ENCODE peak calls at places on chromosomes 13 and 19, in four cellular contexts. R is tibial nerve, W is AG04450, I is heart right ventricle. C is an unnamed sample.

GRCh38 chr13:58165617-58166016 is 534.1 kb downstream of the PCDH17 start:
- DNase-seq in W (no peak), R (no peak), I (no peak), C (no peak)

GRCh38 chr13:56332671-56333070 is 808.0 kb upstream of the PRR20A start:
- DNase-seq in R (no peak), W (no peak), I (no peak), C (no peak)

GRCh38 chr13:74070065-74070464 is 64.1 kb downstream of the KLF12 start:
- DNase-seq in I (no peak), R (no peak), W (no peak), C (no peak)

GRCh38 chr13:30846844-30847243 is 59.2 kb upstream of the MEDAG start:
- DNase-seq in R (no peak), I (no peak), W (no peak), C (no peak)

GRCh38 chr13:23715092-23715761 is 145.0 kb downstream of the TNFRSF19 start:
- DNase-seq in W (no peak), R (no peak), I (no peak), C (no peak)

GRCh38 chr13:48560657-48561337 is 27.9 kb upstream of the RCBTB2 start:
- DNase-seq in I (no peak), W (no peak), R (no peak), C (no peak)

GRCh38 chr13:25982908-25983307 is 68.9 kb downstream of the SHISA2 start:
- DNase-seq in W (no peak), R (no peak), I (no peak), C (no peak)

GRCh38 chr19:2171349-2172145 is 7.8 kb downstream of the DOT1L start:
- DNase-seq in W (no peak), I (peak; percentile 58), R (no peak), C (peak; percentile 62)

GRCh38 chr19:6767357-6768235 is at the start of gene SH2D3A:
- DNase-seq in W (no peak), I (peak; percentile 41), R (no peak), C (peak; percentile 98)

GRCh38 chr13:48902421-48902820 is 73.3 kb upstream of the FNDC3A start:
- DNase-seq in I (no peak), R (no peak), W (no peak), C (no peak)

GRCh38 chr13:35983206-35983605 is 148.0 kb downstream of the DCLK1 start:
- DNase-seq in R (no peak), I (no peak), W (no peak), C (no peak)
- H3K27ac ChIP-seq in R (no peak overlapping the region), I (no peak overlapping the region), W (no peak overlapping the region), C (no peak overlapping the region)

GRCh38 chr19:14871619-14872230 is 14.2 kb downstream of the OR7A17 start:
- DNase-seq in I (no peak), W (no peak), R (no peak), C (no peak)
- TF ChIP-seq CTCF in I (peak; percentile 51), W (peak; percentile 51), R (peak; percentile 34), C (peak; percentile 30)

DNA sequence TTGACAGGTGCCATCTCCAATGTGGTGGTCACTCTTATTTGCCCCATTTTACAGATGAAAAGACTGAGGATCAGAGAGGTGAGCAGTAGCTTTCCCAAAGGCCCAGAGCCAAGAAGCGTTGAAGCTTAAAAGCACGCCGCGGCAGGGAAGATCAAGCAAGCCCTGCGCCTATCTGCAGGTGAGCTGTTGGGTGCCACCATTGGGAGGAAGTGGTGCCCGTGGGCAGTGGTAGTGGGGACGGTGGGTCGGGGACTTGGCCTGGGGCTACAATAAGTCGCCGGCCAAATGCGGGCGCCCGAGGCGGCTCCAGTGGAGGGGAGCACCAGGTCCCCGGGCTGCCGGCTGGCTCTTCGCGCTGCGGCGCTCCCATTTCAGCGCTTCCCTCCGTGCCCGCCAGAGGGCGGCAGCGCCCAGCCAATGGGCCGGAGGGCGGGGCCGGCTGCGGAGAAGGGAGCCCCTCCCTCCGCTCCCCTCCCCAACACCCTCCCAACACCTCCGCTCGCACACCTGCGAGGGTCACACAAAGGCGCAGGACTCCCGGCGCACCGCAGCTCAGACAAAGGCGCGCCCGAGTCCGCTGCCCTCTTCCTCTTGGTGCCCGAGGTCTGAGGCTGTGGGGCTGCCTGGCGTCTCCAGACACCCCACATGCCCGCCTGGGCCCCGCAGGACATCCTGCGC is 744 bp upstream of the POU2F2 start:
- DNase-seq in W (no peak), R (peak; percentile 51), I (peak; percentile 32), C (peak; percentile 79)
- H3K27ac ChIP-seq in W (no peak overlapping the region), R (no peak overlapping the region), I (no peak overlapping the region), C (no peak overlapping the region)

GRCh38 chr13:110683203-110683883 is 22.6 kb downstream of the CARS2 start:
- DNase-seq in W (no peak), R (no peak), I (no peak), C (no peak)
- TF ChIP-seq CTCF in W (peak; percentile 45), R (peak; percentile 50), I (peak; percentile 36), C (peak; percentile 25)

GRCh38 chr19:45515081-45515624 is 7.9 kb downstream of the VASP start:
- DNase-seq in W (no peak), R (peak; percentile 56), I (peak; percentile 65), C (peak; percentile 64)

GRCh38 chr19:45511074-45511473 is 3.8 kb downstream of the VASP start:
- DNase-seq in I (no peak), R (no peak), W (no peak), C (no peak)

GRCh38 chr19:45515807-45516401 is 8.6 kb downstream of the VASP start:
- DNase-seq in I (no peak), R (no peak), W (no peak), C (peak; percentile 77)

GRCh38 chr19:45514376-45515051 is 7.2 kb downstream of the VASP start:
- DNase-seq in I (no peak), R (no peak), W (no peak), C (peak; percentile 92)

DNA sequence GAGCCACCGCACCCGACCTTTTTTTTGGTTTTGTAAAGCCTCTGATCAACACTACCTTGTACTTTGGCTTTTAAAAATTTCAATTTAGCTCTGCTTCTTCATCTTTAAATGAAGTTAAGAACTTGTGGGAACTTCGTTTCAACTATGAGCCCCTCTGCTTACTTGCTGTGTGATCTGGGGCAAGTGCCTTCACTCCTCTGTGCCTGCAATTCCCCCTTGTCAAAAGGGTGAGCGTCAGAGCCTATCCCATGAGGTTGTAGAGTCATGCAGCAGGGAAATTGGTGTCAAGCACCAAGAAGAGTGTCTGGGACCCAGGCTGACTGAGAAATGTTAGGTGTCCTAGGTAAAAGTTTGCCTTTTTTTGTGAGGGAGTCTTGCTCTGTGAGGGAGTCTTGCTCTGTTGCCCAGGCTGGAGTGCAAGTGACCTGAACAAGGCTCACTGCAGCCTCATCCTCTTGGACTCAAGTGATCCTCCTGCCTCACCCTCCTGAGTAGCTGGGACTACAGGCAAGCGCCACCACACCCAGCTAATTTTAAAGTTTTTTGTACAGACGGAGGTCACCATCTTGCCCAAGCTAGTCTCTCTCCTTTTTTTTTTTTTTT is 5.7 kb downstream of the VASP start:
- DNase-seq in W (no peak), R (no peak), I (no peak), C (no peak)
- H3K27ac ChIP-seq in W (no peak overlapping the region), R (no peak overlapping the region), I (no peak overlapping the region), C (peak overlapping the region; percentile 100)

GRCh38 chr19:13238891-13239534 is 88.8 kb downstream of the IER2 start:
- DNase-seq in R (no peak), W (no peak), I (no peak), C (no peak)

GRCh38 chr19:13240312-13241022 is 90.3 kb downstream of the IER2 start:
- DNase-seq in W (no peak), R (no peak), I (no peak), C (no peak)

GRCh38 chr19:13243971-13244370 is 93.8 kb downstream of the IER2 start:
- DNase-seq in R (no peak), I (no peak), W (no peak), C (no peak)

GRCh38 chr19:13244920-13245319 is 94.7 kb downstream of the IER2 start:
- DNase-seq in I (no peak), W (no peak), R (no peak), C (no peak)

DNA sequence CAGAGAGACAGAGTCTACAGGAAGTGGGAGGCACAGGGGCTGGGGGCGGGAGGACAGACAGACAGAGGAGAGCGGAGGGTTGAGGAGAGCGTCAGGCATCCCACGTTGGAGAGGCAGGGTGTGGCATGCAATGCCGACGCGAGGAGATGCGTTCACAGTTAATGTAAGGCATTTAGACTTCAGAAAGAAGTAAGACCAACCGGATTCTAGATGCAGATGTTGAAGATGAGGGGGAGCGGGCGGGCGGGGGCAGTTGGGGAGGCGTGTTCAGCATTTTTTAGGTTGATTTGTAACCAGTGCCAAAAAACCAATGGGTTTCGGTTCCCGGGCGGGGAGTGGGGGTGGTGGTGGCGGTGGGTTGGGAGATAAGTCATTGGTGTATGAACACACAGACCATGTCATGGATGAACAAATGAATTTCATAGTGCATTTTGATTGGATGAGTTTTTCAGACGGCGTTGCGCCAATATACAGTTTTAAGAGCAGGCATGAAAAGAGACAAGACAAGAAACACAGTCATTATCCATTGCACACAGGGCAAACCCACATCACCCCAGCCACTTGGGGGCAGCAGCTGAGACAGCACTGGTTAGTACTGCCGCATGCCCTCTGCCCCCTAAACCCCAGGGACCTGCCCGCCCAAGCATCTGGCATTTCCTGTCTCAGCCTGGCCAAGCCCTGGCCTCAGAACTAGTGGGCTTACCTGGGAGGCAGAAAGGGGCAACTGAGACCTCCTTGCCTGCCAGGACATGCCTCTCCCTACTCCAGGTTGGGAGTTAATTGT is 91.3 kb downstream of the IER2 start:
- DNase-seq in W (no peak), R (no peak), I (no peak), C (no peak)
- TF ChIP-seq CTCF in W (no peak), R (no peak), I (no peak), C (no peak)